ENCODE peak calls at places on chromosomes 16 and 17, in eight cellular contexts. One of them, this sample, is unnamed.

GRCh38 chr16:79497951-79498350 is 102.6 kb downstream of the MAF start:
- DNase-seq in epithelial cell of esophagus: no peak
- DNase-seq in activated CD4-positive, alpha-beta T cell treated with anti-CD3 and anti-CD28 coated beads, Interleukin-2, amount 50 U/mL, for 4 hours: no peak
- DNase-seq in uterus: no peak
- DNase-seq in non-pigmented ciliary epithelial cell: no peak
- DNase-seq in stimulated activated CD4-positive, alpha-beta T cell treated with anti-CD3 and anti-CD28 coated beads, Interleukin-15, amount 100 ng/mL, for 1 hour: no peak
- DNase-seq in astrocyte: no peak
- DNase-seq in transverse colon: no peak
- DNase-seq in this sample: no peak

GRCh38 chr17:6346387-6346786 is 88.5 kb downstream of the AIPL1 start:
- DNase-seq in uterus: no peak
- DNase-seq in activated CD4-positive, alpha-beta T cell treated with anti-CD3 and anti-CD28 coated beads, Interleukin-2, amount 50 U/mL, for 4 hours: no peak
- DNase-seq in non-pigmented ciliary epithelial cell: no peak
- DNase-seq in epithelial cell of esophagus: no peak
- DNase-seq in astrocyte: no peak
- DNase-seq in stimulated activated CD4-positive, alpha-beta T cell treated with anti-CD3 and anti-CD28 coated beads, Interleukin-15, amount 100 ng/mL, for 1 hour: no peak
- DNase-seq in transverse colon: no peak
- DNase-seq in this sample: no peak

GRCh38 chr17:41784207-41784744 is 2.2 kb downstream of the JUP start:
- DNase-seq in astrocyte: peak; percentile 77
- DNase-seq in activated CD4-positive, alpha-beta T cell treated with anti-CD3 and anti-CD28 coated beads, Interleukin-2, amount 50 U/mL, for 4 hours: no peak
- DNase-seq in non-pigmented ciliary epithelial cell: no peak
- DNase-seq in epithelial cell of esophagus: peak; percentile 94
- DNase-seq in uterus: peak; percentile 59
- DNase-seq in transverse colon: peak; percentile 52
- DNase-seq in stimulated activated CD4-positive, alpha-beta T cell treated with anti-CD3 and anti-CD28 coated beads, Interleukin-15, amount 100 ng/mL, for 1 hour: no peak
- DNase-seq in this sample: no peak

GRCh38 chr16:19168173-19169080 is at the start of gene SYT17:
- DNase-seq in activated CD4-positive, alpha-beta T cell treated with anti-CD3 and anti-CD28 coated beads, Interleukin-2, amount 50 U/mL, for 4 hours: no peak
- DNase-seq in transverse colon: peak; percentile 64
- DNase-seq in non-pigmented ciliary epithelial cell: no peak
- DNase-seq in stimulated activated CD4-positive, alpha-beta T cell treated with anti-CD3 and anti-CD28 coated beads, Interleukin-15, amount 100 ng/mL, for 1 hour: no peak
- DNase-seq in uterus: no peak
- DNase-seq in astrocyte: no peak
- DNase-seq in epithelial cell of esophagus: no peak
- DNase-seq in this sample: no peak

GRCh38 chr16:67504190-67505021 is 21.1 kb upstream of the AGRP start:
- DNase-seq in stimulated activated CD4-positive, alpha-beta T cell treated with anti-CD3 and anti-CD28 coated beads, Interleukin-15, amount 100 ng/mL, for 1 hour: no peak
- DNase-seq in non-pigmented ciliary epithelial cell: no peak
- DNase-seq in uterus: no peak
- DNase-seq in transverse colon: peak; percentile 68
- DNase-seq in epithelial cell of esophagus: no peak
- DNase-seq in astrocyte: no peak
- DNase-seq in activated CD4-positive, alpha-beta T cell treated with anti-CD3 and anti-CD28 coated beads, Interleukin-2, amount 50 U/mL, for 4 hours: no peak
- DNase-seq in this sample: no peak

GRCh38 chr17:48100591-48101011 is 677 bp downstream of the CBX1 start:
- DNase-seq in epithelial cell of esophagus: peak; percentile 72
- DNase-seq in activated CD4-positive, alpha-beta T cell treated with anti-CD3 and anti-CD28 coated beads, Interleukin-2, amount 50 U/mL, for 4 hours: no peak
- DNase-seq in non-pigmented ciliary epithelial cell: no peak
- DNase-seq in transverse colon: peak; percentile 54
- DNase-seq in astrocyte: peak; percentile 53
- DNase-seq in stimulated activated CD4-positive, alpha-beta T cell treated with anti-CD3 and anti-CD28 coated beads, Interleukin-15, amount 100 ng/mL, for 1 hour: no peak
- DNase-seq in uterus: peak; percentile 63
- DNase-seq in this sample: no peak

GRCh38 chr17:50955667-50956120 is 89.5 kb upstream of the TOB1 start:
- DNase-seq in uterus: no peak
- DNase-seq in activated CD4-positive, alpha-beta T cell treated with anti-CD3 and anti-CD28 coated beads, Interleukin-2, amount 50 U/mL, for 4 hours: no peak
- DNase-seq in non-pigmented ciliary epithelial cell: no peak
- DNase-seq in stimulated activated CD4-positive, alpha-beta T cell treated with anti-CD3 and anti-CD28 coated beads, Interleukin-15, amount 100 ng/mL, for 1 hour: no peak
- DNase-seq in epithelial cell of esophagus: no peak
- DNase-seq in astrocyte: no peak
- DNase-seq in transverse colon: no peak
- DNase-seq in this sample: no peak

GRCh38 chr16:24844101-24845030 is 1.4 kb upstream of the SLC5A11 start:
- DNase-seq in astrocyte: peak; percentile 20
- DNase-seq in uterus: no peak
- DNase-seq in transverse colon: peak; percentile 36
- DNase-seq in activated CD4-positive, alpha-beta T cell treated with anti-CD3 and anti-CD28 coated beads, Interleukin-2, amount 50 U/mL, for 4 hours: no peak
- DNase-seq in stimulated activated CD4-positive, alpha-beta T cell treated with anti-CD3 and anti-CD28 coated beads, Interleukin-15, amount 100 ng/mL, for 1 hour: no peak
- DNase-seq in non-pigmented ciliary epithelial cell: no peak
- DNase-seq in epithelial cell of esophagus: peak; percentile 65
- DNase-seq in this sample: no peak

GRCh38 chr17:61498042-61498441 is 45.8 kb downstream of the TBX4 start:
- DNase-seq in transverse colon: no peak
- DNase-seq in epithelial cell of esophagus: no peak
- DNase-seq in uterus: no peak
- DNase-seq in stimulated activated CD4-positive, alpha-beta T cell treated with anti-CD3 and anti-CD28 coated beads, Interleukin-15, amount 100 ng/mL, for 1 hour: no peak
- DNase-seq in astrocyte: no peak
- DNase-seq in activated CD4-positive, alpha-beta T cell treated with anti-CD3 and anti-CD28 coated beads, Interleukin-2, amount 50 U/mL, for 4 hours: no peak
- DNase-seq in non-pigmented ciliary epithelial cell: no peak
- DNase-seq in this sample: no peak

GRCh38 chr16:47046726-47047602 is 73.5 kb upstream of the DNAJA2 start:
- DNase-seq in activated CD4-positive, alpha-beta T cell treated with anti-CD3 and anti-CD28 coated beads, Interleukin-2, amount 50 U/mL, for 4 hours: no peak
- DNase-seq in transverse colon: no peak
- DNase-seq in non-pigmented ciliary epithelial cell: no peak
- DNase-seq in uterus: no peak
- DNase-seq in astrocyte: no peak
- DNase-seq in epithelial cell of esophagus: no peak
- DNase-seq in stimulated activated CD4-positive, alpha-beta T cell treated with anti-CD3 and anti-CD28 coated beads, Interleukin-15, amount 100 ng/mL, for 1 hour: no peak
- DNase-seq in this sample: no peak

GRCh38 chr17:17527534-17527933 is 31.3 kb upstream of the RASD1 start:
- DNase-seq in astrocyte: no peak
- DNase-seq in activated CD4-positive, alpha-beta T cell treated with anti-CD3 and anti-CD28 coated beads, Interleukin-2, amount 50 U/mL, for 4 hours: no peak
- DNase-seq in transverse colon: no peak
- DNase-seq in non-pigmented ciliary epithelial cell: no peak
- DNase-seq in stimulated activated CD4-positive, alpha-beta T cell treated with anti-CD3 and anti-CD28 coated beads, Interleukin-15, amount 100 ng/mL, for 1 hour: no peak
- DNase-seq in epithelial cell of esophagus: no peak
- DNase-seq in uterus: no peak
- DNase-seq in this sample: no peak

GRCh38 chr16:15572329-15573001 is 70.5 kb downstream of the MARF1 start:
- DNase-seq in stimulated activated CD4-positive, alpha-beta T cell treated with anti-CD3 and anti-CD28 coated beads, Interleukin-15, amount 100 ng/mL, for 1 hour: no peak
- DNase-seq in astrocyte: peak; percentile 75
- DNase-seq in activated CD4-positive, alpha-beta T cell treated with anti-CD3 and anti-CD28 coated beads, Interleukin-2, amount 50 U/mL, for 4 hours: no peak
- DNase-seq in transverse colon: no peak
- DNase-seq in non-pigmented ciliary epithelial cell: peak; percentile 31
- DNase-seq in epithelial cell of esophagus: no peak
- DNase-seq in uterus: no peak
- DNase-seq in this sample: no peak

GRCh38 chr16:1465567-1465915 is 9.3 kb downstream of the CLCN7 start:
- DNase-seq in non-pigmented ciliary epithelial cell: no peak
- DNase-seq in stimulated activated CD4-positive, alpha-beta T cell treated with anti-CD3 and anti-CD28 coated beads, Interleukin-15, amount 100 ng/mL, for 1 hour: no peak
- DNase-seq in epithelial cell of esophagus: no peak
- DNase-seq in uterus: no peak
- DNase-seq in astrocyte: no peak
- DNase-seq in activated CD4-positive, alpha-beta T cell treated with anti-CD3 and anti-CD28 coated beads, Interleukin-2, amount 50 U/mL, for 4 hours: no peak
- DNase-seq in transverse colon: no peak
- DNase-seq in this sample: no peak

GRCh38 chr17:38562215-38562569 is 43.6 kb downstream of the SRCIN1 start:
- DNase-seq in stimulated activated CD4-positive, alpha-beta T cell treated with anti-CD3 and anti-CD28 coated beads, Interleukin-15, amount 100 ng/mL, for 1 hour: no peak
- DNase-seq in activated CD4-positive, alpha-beta T cell treated with anti-CD3 and anti-CD28 coated beads, Interleukin-2, amount 50 U/mL, for 4 hours: no peak
- DNase-seq in non-pigmented ciliary epithelial cell: no peak
- DNase-seq in transverse colon: no peak
- DNase-seq in uterus: no peak
- DNase-seq in epithelial cell of esophagus: no peak
- DNase-seq in astrocyte: no peak
- DNase-seq in this sample: no peak

GRCh38 chr17:2171725-2172446 is 117.0 kb downstream of the HIC1 start:
- DNase-seq in uterus: peak; percentile 88
- DNase-seq in astrocyte: peak; percentile 100
- DNase-seq in activated CD4-positive, alpha-beta T cell treated with anti-CD3 and anti-CD28 coated beads, Interleukin-2, amount 50 U/mL, for 4 hours: no peak
- DNase-seq in epithelial cell of esophagus: peak; percentile 75
- DNase-seq in stimulated activated CD4-positive, alpha-beta T cell treated with anti-CD3 and anti-CD28 coated beads, Interleukin-15, amount 100 ng/mL, for 1 hour: no peak
- DNase-seq in transverse colon: peak; percentile 60
- DNase-seq in non-pigmented ciliary epithelial cell: peak; percentile 97
- DNase-seq in this sample: no peak

GRCh38 chr17:82408288-82408937 is 9.7 kb upstream of the HEXD start:
- DNase-seq in astrocyte: no peak
- DNase-seq in activated CD4-positive, alpha-beta T cell treated with anti-CD3 and anti-CD28 coated beads, Interleukin-2, amount 50 U/mL, for 4 hours: no peak
- DNase-seq in uterus: no peak
- DNase-seq in epithelial cell of esophagus: no peak
- DNase-seq in non-pigmented ciliary epithelial cell: no peak
- DNase-seq in transverse colon: no peak
- DNase-seq in stimulated activated CD4-positive, alpha-beta T cell treated with anti-CD3 and anti-CD28 coated beads, Interleukin-15, amount 100 ng/mL, for 1 hour: no peak
- DNase-seq in this sample: no peak

GRCh38 chr17:21042434-21043295 is at the start of gene USP22:
- DNase-seq in epithelial cell of esophagus: no peak
- DNase-seq in activated CD4-positive, alpha-beta T cell treated with anti-CD3 and anti-CD28 coated beads, Interleukin-2, amount 50 U/mL, for 4 hours: no peak
- DNase-seq in non-pigmented ciliary epithelial cell: no peak
- DNase-seq in uterus: no peak
- DNase-seq in stimulated activated CD4-positive, alpha-beta T cell treated with anti-CD3 and anti-CD28 coated beads, Interleukin-15, amount 100 ng/mL, for 1 hour: no peak
- DNase-seq in transverse colon: no peak
- DNase-seq in astrocyte: no peak
- DNase-seq in this sample: no peak

GRCh38 chr17:40922239-40922638 is 15.2 kb downstream of the KRT23 start:
- DNase-seq in non-pigmented ciliary epithelial cell: no peak
- DNase-seq in stimulated activated CD4-positive, alpha-beta T cell treated with anti-CD3 and anti-CD28 coated beads, Interleukin-15, amount 100 ng/mL, for 1 hour: no peak
- DNase-seq in astrocyte: peak; percentile 87
- DNase-seq in uterus: peak; percentile 67
- DNase-seq in transverse colon: no peak
- DNase-seq in activated CD4-positive, alpha-beta T cell treated with anti-CD3 and anti-CD28 coated beads, Interleukin-2, amount 50 U/mL, for 4 hours: no peak
- DNase-seq in epithelial cell of esophagus: peak; percentile 88
- DNase-seq in this sample: no peak

GRCh38 chr17:44086364-44087311 is 16.1 kb downstream of the G6PC3 start:
- DNase-seq in stimulated activated CD4-positive, alpha-beta T cell treated with anti-CD3 and anti-CD28 coated beads, Interleukin-15, amount 100 ng/mL, for 1 hour: no peak
- DNase-seq in astrocyte: peak; percentile 88
- DNase-seq in non-pigmented ciliary epithelial cell: peak; percentile 69
- DNase-seq in uterus: peak; percentile 73
- DNase-seq in activated CD4-positive, alpha-beta T cell treated with anti-CD3 and anti-CD28 coated beads, Interleukin-2, amount 50 U/mL, for 4 hours: peak; percentile 63
- DNase-seq in transverse colon: no peak
- DNase-seq in epithelial cell of esophagus: peak; percentile 96
- DNase-seq in this sample: peak; percentile 58

GRCh38 chr17:34387566-34387965 is 24.5 kb upstream of the CCL1 start:
- DNase-seq in uterus: no peak
- DNase-seq in stimulated activated CD4-positive, alpha-beta T cell treated with anti-CD3 and anti-CD28 coated beads, Interleukin-15, amount 100 ng/mL, for 1 hour: no peak
- DNase-seq in astrocyte: no peak
- DNase-seq in epithelial cell of esophagus: no peak
- DNase-seq in transverse colon: no peak
- DNase-seq in non-pigmented ciliary epithelial cell: no peak
- DNase-seq in activated CD4-positive, alpha-beta T cell treated with anti-CD3 and anti-CD28 coated beads, Interleukin-2, amount 50 U/mL, for 4 hours: no peak
- DNase-seq in this sample: no peak

GRCh38 chr17:74444406-74444805 is 12.5 kb downstream of the GPRC5C start:
- DNase-seq in astrocyte: no peak
- DNase-seq in non-pigmented ciliary epithelial cell: no peak
- DNase-seq in epithelial cell of esophagus: no peak
- DNase-seq in activated CD4-positive, alpha-beta T cell treated with anti-CD3 and anti-CD28 coated beads, Interleukin-2, amount 50 U/mL, for 4 hours: no peak
- DNase-seq in stimulated activated CD4-positive, alpha-beta T cell treated with anti-CD3 and anti-CD28 coated beads, Interleukin-15, amount 100 ng/mL, for 1 hour: no peak
- DNase-seq in uterus: peak; percentile 46
- DNase-seq in transverse colon: no peak
- DNase-seq in this sample: no peak

GRCh38 chr16:56506941-56507340 is 12.9 kb downstream of the BBS2 start:
- DNase-seq in transverse colon: no peak
- DNase-seq in epithelial cell of esophagus: peak; percentile 53
- DNase-seq in activated CD4-positive, alpha-beta T cell treated with anti-CD3 and anti-CD28 coated beads, Interleukin-2, amount 50 U/mL, for 4 hours: no peak
- DNase-seq in astrocyte: peak; percentile 87
- DNase-seq in uterus: no peak
- DNase-seq in stimulated activated CD4-positive, alpha-beta T cell treated with anti-CD3 and anti-CD28 coated beads, Interleukin-15, amount 100 ng/mL, for 1 hour: no peak
- DNase-seq in non-pigmented ciliary epithelial cell: peak; percentile 67
- DNase-seq in this sample: no peak

GRCh38 chr17:57136355-57136754 is 51.3 kb downstream of the AKAP1 start:
- DNase-seq in transverse colon: no peak
- DNase-seq in activated CD4-positive, alpha-beta T cell treated with anti-CD3 and anti-CD28 coated beads, Interleukin-2, amount 50 U/mL, for 4 hours: no peak
- DNase-seq in stimulated activated CD4-positive, alpha-beta T cell treated with anti-CD3 and anti-CD28 coated beads, Interleukin-15, amount 100 ng/mL, for 1 hour: no peak
- DNase-seq in epithelial cell of esophagus: no peak
- DNase-seq in uterus: no peak
- DNase-seq in astrocyte: no peak
- DNase-seq in non-pigmented ciliary epithelial cell: no peak
- DNase-seq in this sample: no peak

GRCh38 chr16:833411-833810 is 32.9 kb upstream of the GNG13 start:
- DNase-seq in astrocyte: no peak
- DNase-seq in uterus: no peak
- DNase-seq in activated CD4-positive, alpha-beta T cell treated with anti-CD3 and anti-CD28 coated beads, Interleukin-2, amount 50 U/mL, for 4 hours: no peak
- DNase-seq in transverse colon: no peak
- DNase-seq in epithelial cell of esophagus: no peak
- DNase-seq in stimulated activated CD4-positive, alpha-beta T cell treated with anti-CD3 and anti-CD28 coated beads, Interleukin-15, amount 100 ng/mL, for 1 hour: no peak
- DNase-seq in non-pigmented ciliary epithelial cell: no peak
- DNase-seq in this sample: no peak

GRCh38 chr17:69480197-69480596 is 65.7 kb downstream of the MAP2K6 start:
- DNase-seq in transverse colon: no peak
- DNase-seq in activated CD4-positive, alpha-beta T cell treated with anti-CD3 and anti-CD28 coated beads, Interleukin-2, amount 50 U/mL, for 4 hours: no peak
- DNase-seq in stimulated activated CD4-positive, alpha-beta T cell treated with anti-CD3 and anti-CD28 coated beads, Interleukin-15, amount 100 ng/mL, for 1 hour: no peak
- DNase-seq in uterus: no peak
- DNase-seq in epithelial cell of esophagus: peak; percentile 50
- DNase-seq in astrocyte: no peak
- DNase-seq in non-pigmented ciliary epithelial cell: no peak
- DNase-seq in this sample: no peak

GRCh38 chr16:8998114-8998513 is 34.4 kb upstream of the USP7 start:
- DNase-seq in epithelial cell of esophagus: peak; percentile 69
- DNase-seq in non-pigmented ciliary epithelial cell: no peak
- DNase-seq in transverse colon: no peak
- DNase-seq in stimulated activated CD4-positive, alpha-beta T cell treated with anti-CD3 and anti-CD28 coated beads, Interleukin-15, amount 100 ng/mL, for 1 hour: no peak
- DNase-seq in activated CD4-positive, alpha-beta T cell treated with anti-CD3 and anti-CD28 coated beads, Interleukin-2, amount 50 U/mL, for 4 hours: no peak
- DNase-seq in astrocyte: peak; percentile 31
- DNase-seq in uterus: no peak
- DNase-seq in this sample: no peak

GRCh38 chr17:64786337-64786736 is 124.2 kb upstream of the SMURF2 start:
- DNase-seq in uterus: peak; percentile 0
- DNase-seq in transverse colon: peak; percentile 79
- DNase-seq in epithelial cell of esophagus: peak; percentile 79
- DNase-seq in activated CD4-positive, alpha-beta T cell treated with anti-CD3 and anti-CD28 coated beads, Interleukin-2, amount 50 U/mL, for 4 hours: no peak
- DNase-seq in non-pigmented ciliary epithelial cell: no peak
- DNase-seq in astrocyte: no peak
- DNase-seq in stimulated activated CD4-positive, alpha-beta T cell treated with anti-CD3 and anti-CD28 coated beads, Interleukin-15, amount 100 ng/mL, for 1 hour: no peak
- DNase-seq in this sample: no peak

GRCh38 chr16:27932542-27933178 is 130.9 kb downstream of the GSG1L start:
- DNase-seq in uterus: no peak
- DNase-seq in activated CD4-positive, alpha-beta T cell treated with anti-CD3 and anti-CD28 coated beads, Interleukin-2, amount 50 U/mL, for 4 hours: no peak
- DNase-seq in astrocyte: no peak
- DNase-seq in transverse colon: no peak
- DNase-seq in non-pigmented ciliary epithelial cell: no peak
- DNase-seq in stimulated activated CD4-positive, alpha-beta T cell treated with anti-CD3 and anti-CD28 coated beads, Interleukin-15, amount 100 ng/mL, for 1 hour: no peak
- DNase-seq in epithelial cell of esophagus: no peak
- DNase-seq in this sample: no peak

GRCh38 chr17:80219013-80219776 is 938 bp downstream of the SGSH start:
- DNase-seq in astrocyte: peak; percentile 84
- DNase-seq in stimulated activated CD4-positive, alpha-beta T cell treated with anti-CD3 and anti-CD28 coated beads, Interleukin-15, amount 100 ng/mL, for 1 hour: peak; percentile 89
- DNase-seq in activated CD4-positive, alpha-beta T cell treated with anti-CD3 and anti-CD28 coated beads, Interleukin-2, amount 50 U/mL, for 4 hours: peak; percentile 95
- DNase-seq in uterus: peak; percentile 55
- DNase-seq in epithelial cell of esophagus: peak; percentile 52
- DNase-seq in non-pigmented ciliary epithelial cell: peak; percentile 19
- DNase-seq in transverse colon: peak; percentile 87
- DNase-seq in this sample: peak; percentile 90

GRCh38 chr16:66603537-66604375 is 748 bp upstream of the CMTM3 start:
- DNase-seq in uterus: peak; percentile 64
- DNase-seq in astrocyte: peak; percentile 68
- DNase-seq in non-pigmented ciliary epithelial cell: no peak
- DNase-seq in activated CD4-positive, alpha-beta T cell treated with anti-CD3 and anti-CD28 coated beads, Interleukin-2, amount 50 U/mL, for 4 hours: peak; percentile 61
- DNase-seq in transverse colon: peak; percentile 59
- DNase-seq in epithelial cell of esophagus: no peak
- DNase-seq in stimulated activated CD4-positive, alpha-beta T cell treated with anti-CD3 and anti-CD28 coated beads, Interleukin-15, amount 100 ng/mL, for 1 hour: peak; percentile 58
- DNase-seq in this sample: peak; percentile 52

GRCh38 chr16:57675752-57676623 is 7.9 kb downstream of the ADGRG3 start:
- DNase-seq in uterus: no peak
- DNase-seq in astrocyte: no peak
- DNase-seq in activated CD4-positive, alpha-beta T cell treated with anti-CD3 and anti-CD28 coated beads, Interleukin-2, amount 50 U/mL, for 4 hours: no peak
- DNase-seq in non-pigmented ciliary epithelial cell: no peak
- DNase-seq in transverse colon: no peak
- DNase-seq in epithelial cell of esophagus: peak; percentile 20
- DNase-seq in stimulated activated CD4-positive, alpha-beta T cell treated with anti-CD3 and anti-CD28 coated beads, Interleukin-15, amount 100 ng/mL, for 1 hour: no peak
- DNase-seq in this sample: no peak

GRCh38 chr16:56593573-56594291 is 4.4 kb downstream of the MT3 start:
- DNase-seq in stimulated activated CD4-positive, alpha-beta T cell treated with anti-CD3 and anti-CD28 coated beads, Interleukin-15, amount 100 ng/mL, for 1 hour: no peak
- DNase-seq in non-pigmented ciliary epithelial cell: no peak
- DNase-seq in epithelial cell of esophagus: no peak
- DNase-seq in uterus: no peak
- DNase-seq in transverse colon: no peak
- DNase-seq in astrocyte: no peak
- DNase-seq in activated CD4-positive, alpha-beta T cell treated with anti-CD3 and anti-CD28 coated beads, Interleukin-2, amount 50 U/mL, for 4 hours: no peak
- DNase-seq in this sample: no peak

GRCh38 chr16:72938426-72939164 is 109.3 kb downstream of the ZFHX3 start:
- DNase-seq in epithelial cell of esophagus: peak; percentile 60
- DNase-seq in non-pigmented ciliary epithelial cell: peak; percentile 23
- DNase-seq in activated CD4-positive, alpha-beta T cell treated with anti-CD3 and anti-CD28 coated beads, Interleukin-2, amount 50 U/mL, for 4 hours: no peak
- DNase-seq in transverse colon: peak; percentile 56
- DNase-seq in stimulated activated CD4-positive, alpha-beta T cell treated with anti-CD3 and anti-CD28 coated beads, Interleukin-15, amount 100 ng/mL, for 1 hour: no peak
- DNase-seq in astrocyte: peak; percentile 84
- DNase-seq in uterus: peak; percentile 83
- DNase-seq in this sample: no peak

GRCh38 chr17:57832299-57832698 is 17.5 kb downstream of the MRPS23 start:
- DNase-seq in activated CD4-positive, alpha-beta T cell treated with anti-CD3 and anti-CD28 coated beads, Interleukin-2, amount 50 U/mL, for 4 hours: no peak
- DNase-seq in stimulated activated CD4-positive, alpha-beta T cell treated with anti-CD3 and anti-CD28 coated beads, Interleukin-15, amount 100 ng/mL, for 1 hour: no peak
- DNase-seq in astrocyte: no peak
- DNase-seq in non-pigmented ciliary epithelial cell: no peak
- DNase-seq in uterus: no peak
- DNase-seq in transverse colon: no peak
- DNase-seq in epithelial cell of esophagus: no peak
- DNase-seq in this sample: no peak

This sample was measured in activated T-helper 9 cell treated with anti-CD3 and anti-CD28 coated beads, Interleukin-2, amount 50 U/mL, for 16 hours.